ENCODE peak calls at places on chromosomes 5 and 9, in ten cellular contexts. One of them, this sample, is unnamed.

GRCh38 chr9:101479337-101480045 is 43.9 kb upstream of the ALDOB start:
- DNase-seq in endodermal cell: no peak
- DNase-seq in epithelial cell of esophagus: peak
- DNase-seq in bronchial epithelial cell: peak
- DNase-seq in AG10803: no peak
- DNase-seq in AG09309: no peak
- DNase-seq in nephron progenitor cell: no peak
- DNase-seq in GM06990: no peak
- DNase-seq in WERI-Rb-1: peak
- DNase-seq in dorsolateral prefrontal cortex: no peak
- DNase-seq in this sample: no peak

GRCh38 chr5:160108124-160108523 is 11.1 kb downstream of the PWWP2A start:
- DNase-seq in endodermal cell: no peak
- DNase-seq in epithelial cell of esophagus: no peak
- DNase-seq in bronchial epithelial cell: no peak
- DNase-seq in AG10803: no peak
- DNase-seq in AG09309: no peak
- DNase-seq in nephron progenitor cell: no peak
- DNase-seq in GM06990: no peak
- DNase-seq in WERI-Rb-1: no peak
- DNase-seq in dorsolateral prefrontal cortex: no peak
- DNase-seq in this sample: no peak

GRCh38 chr9:13429271-13429670 is 149.8 kb upstream of the MPDZ start:
- DNase-seq in endodermal cell: no peak
- DNase-seq in epithelial cell of esophagus: no peak
- DNase-seq in bronchial epithelial cell: no peak
- DNase-seq in AG10803: no peak
- DNase-seq in AG09309: no peak
- DNase-seq in nephron progenitor cell: no peak
- DNase-seq in GM06990: no peak
- DNase-seq in WERI-Rb-1: no peak
- DNase-seq in dorsolateral prefrontal cortex: no peak
- DNase-seq in this sample: no peak

GRCh38 chr9:109966643-109967368 is 186.8 kb downstream of the PALM2AKAP2 start:
- DNase-seq in endodermal cell: no peak
- DNase-seq in epithelial cell of esophagus: no peak
- DNase-seq in bronchial epithelial cell: no peak
- DNase-seq in AG10803: no peak
- DNase-seq in AG09309: no peak
- DNase-seq in nephron progenitor cell: no peak
- DNase-seq in GM06990: peak
- DNase-seq in WERI-Rb-1: no peak
- DNase-seq in dorsolateral prefrontal cortex: no peak
- DNase-seq in this sample: peak

GRCh38 chr5:68478306-68479091 is 262.9 kb downstream of the PIK3R1 start:
- DNase-seq in endodermal cell: no peak
- DNase-seq in epithelial cell of esophagus: no peak
- DNase-seq in bronchial epithelial cell: no peak
- DNase-seq in AG10803: peak
- DNase-seq in AG09309: peak
- DNase-seq in nephron progenitor cell: no peak
- DNase-seq in GM06990: no peak
- DNase-seq in WERI-Rb-1: no peak
- DNase-seq in dorsolateral prefrontal cortex: no peak
- DNase-seq in this sample: no peak

GRCh38 chr9:86783884-86784283 is 163.4 kb downstream of the GAS1 start:
- DNase-seq in endodermal cell: no peak
- DNase-seq in epithelial cell of esophagus: peak
- DNase-seq in bronchial epithelial cell: peak
- DNase-seq in AG10803: peak
- DNase-seq in AG09309: peak
- DNase-seq in nephron progenitor cell: no peak
- DNase-seq in GM06990: no peak
- DNase-seq in WERI-Rb-1: no peak
- DNase-seq in dorsolateral prefrontal cortex: no peak
- DNase-seq in this sample: no peak

GRCh38 chr5:140401362-140402257 is at the start of gene ANKHD1:
- DNase-seq in endodermal cell: peak
- DNase-seq in epithelial cell of esophagus: peak
- DNase-seq in bronchial epithelial cell: peak
- DNase-seq in AG10803: peak
- DNase-seq in AG09309: peak
- DNase-seq in nephron progenitor cell: peak
- DNase-seq in GM06990: peak
- DNase-seq in WERI-Rb-1: peak
- DNase-seq in dorsolateral prefrontal cortex: peak
- DNase-seq in this sample: peak

GRCh38 chr5:34519489-34520220 is 136.5 kb upstream of the RAI14 start:
- DNase-seq in endodermal cell: no peak
- DNase-seq in epithelial cell of esophagus: peak
- DNase-seq in bronchial epithelial cell: peak
- DNase-seq in AG10803: peak
- DNase-seq in AG09309: no peak
- DNase-seq in nephron progenitor cell: no peak
- DNase-seq in GM06990: no peak
- DNase-seq in WERI-Rb-1: no peak
- DNase-seq in dorsolateral prefrontal cortex: no peak
- DNase-seq in this sample: no peak

GRCh38 chr9:98815552-98815951 is 8.1 kb downstream of the GALNT12 start:
- DNase-seq in endodermal cell: no peak
- DNase-seq in epithelial cell of esophagus: no peak
- DNase-seq in bronchial epithelial cell: no peak
- DNase-seq in AG10803: no peak
- DNase-seq in AG09309: no peak
- DNase-seq in nephron progenitor cell: no peak
- DNase-seq in GM06990: no peak
- DNase-seq in WERI-Rb-1: no peak
- DNase-seq in dorsolateral prefrontal cortex: no peak
- DNase-seq in this sample: no peak

GRCh38 chr5:169721771-169722170 is 84.7 kb downstream of the DOCK2 start:
- DNase-seq in endodermal cell: no peak
- DNase-seq in epithelial cell of esophagus: no peak
- DNase-seq in bronchial epithelial cell: no peak
- DNase-seq in AG10803: no peak
- DNase-seq in AG09309: no peak
- DNase-seq in nephron progenitor cell: no peak
- DNase-seq in GM06990: no peak
- DNase-seq in WERI-Rb-1: no peak
- DNase-seq in dorsolateral prefrontal cortex: no peak
- DNase-seq in this sample: no peak
- TF ChIP-seq CTCF in endodermal cell: peak
- TF ChIP-seq CTCF in epithelial cell of esophagus: no peak
- TF ChIP-seq CTCF in bronchial epithelial cell: no peak
- TF ChIP-seq CTCF in AG10803: no peak
- TF ChIP-seq CTCF in AG09309: no peak
- TF ChIP-seq CTCF in nephron progenitor cell: no peak
- TF ChIP-seq CTCF in GM06990: peak
- TF ChIP-seq CTCF in WERI-Rb-1: no peak
- TF ChIP-seq CTCF in dorsolateral prefrontal cortex: no peak
- TF ChIP-seq CTCF in this sample: no peak

DNA sequence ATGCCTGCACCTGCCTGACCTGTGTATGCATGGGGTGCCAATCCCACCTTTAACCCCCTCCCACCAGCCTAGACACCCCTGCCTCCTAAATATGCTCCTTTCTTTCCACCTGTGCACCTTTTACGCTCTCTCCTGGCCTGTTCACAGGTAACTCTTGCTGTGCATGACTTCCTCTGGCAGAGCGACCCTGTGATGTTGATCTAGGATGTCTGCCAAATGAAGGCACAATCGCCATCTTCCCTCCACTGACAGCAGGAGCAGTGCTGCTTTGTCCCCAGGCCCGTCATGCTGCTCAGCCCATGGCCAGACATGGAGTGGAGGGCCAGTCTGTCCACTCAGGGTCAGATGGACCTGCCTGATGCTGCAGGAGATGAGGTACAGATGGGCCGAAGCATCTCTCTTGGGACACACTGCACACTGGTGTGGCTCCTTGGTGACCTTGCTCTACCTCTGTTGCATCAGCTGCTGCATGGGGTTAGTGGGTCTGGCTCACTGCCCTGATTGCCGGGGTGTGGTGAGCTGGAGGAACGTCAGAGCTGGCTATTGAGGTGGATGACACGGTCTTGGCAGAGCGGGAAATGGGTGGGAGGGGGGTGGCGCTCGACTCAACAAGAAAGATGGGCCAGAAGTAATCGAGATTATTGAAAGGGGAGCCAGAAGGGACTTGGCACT is 101.6 kb upstream of the PITX1 start:
- DNase-seq in endodermal cell: peak
- DNase-seq in epithelial cell of esophagus: peak
- DNase-seq in bronchial epithelial cell: peak
- DNase-seq in AG10803: peak
- DNase-seq in AG09309: peak
- DNase-seq in nephron progenitor cell: no peak
- DNase-seq in GM06990: no peak
- DNase-seq in WERI-Rb-1: no peak
- DNase-seq in dorsolateral prefrontal cortex: no peak
- DNase-seq in this sample: no peak
- TF ChIP-seq CTCF in endodermal cell: no peak
- TF ChIP-seq CTCF in epithelial cell of esophagus: no peak
- TF ChIP-seq CTCF in bronchial epithelial cell: no peak
- TF ChIP-seq CTCF in AG10803: no peak
- TF ChIP-seq CTCF in AG09309: no peak
- TF ChIP-seq CTCF in nephron progenitor cell: no peak
- TF ChIP-seq CTCF in GM06990: no peak
- TF ChIP-seq CTCF in WERI-Rb-1: no peak
- TF ChIP-seq CTCF in dorsolateral prefrontal cortex: no peak
- TF ChIP-seq CTCF in this sample: no peak

GRCh38 chr9:137277329-137278041 is at the start of gene TOR4A:
- DNase-seq in endodermal cell: peak
- DNase-seq in epithelial cell of esophagus: peak
- DNase-seq in bronchial epithelial cell: peak
- DNase-seq in AG10803: peak
- DNase-seq in AG09309: no peak
- DNase-seq in nephron progenitor cell: peak
- DNase-seq in GM06990: peak
- DNase-seq in WERI-Rb-1: peak
- DNase-seq in dorsolateral prefrontal cortex: no peak
- DNase-seq in this sample: peak
- TF ChIP-seq CTCF in endodermal cell: peak
- TF ChIP-seq CTCF in epithelial cell of esophagus: no peak
- TF ChIP-seq CTCF in bronchial epithelial cell: peak
- TF ChIP-seq CTCF in AG10803: no peak
- TF ChIP-seq CTCF in AG09309: peak
- TF ChIP-seq CTCF in nephron progenitor cell: no peak
- TF ChIP-seq CTCF in GM06990: peak
- TF ChIP-seq CTCF in WERI-Rb-1: peak
- TF ChIP-seq CTCF in dorsolateral prefrontal cortex: no peak
- TF ChIP-seq CTCF in this sample: peak

GRCh38 chr5:147167529-147167928 is 67.3 kb upstream of the STK32A start:
- DNase-seq in endodermal cell: no peak
- DNase-seq in epithelial cell of esophagus: no peak
- DNase-seq in bronchial epithelial cell: no peak
- DNase-seq in AG10803: no peak
- DNase-seq in AG09309: no peak
- DNase-seq in nephron progenitor cell: no peak
- DNase-seq in GM06990: no peak
- DNase-seq in WERI-Rb-1: no peak
- DNase-seq in dorsolateral prefrontal cortex: no peak
- DNase-seq in this sample: no peak
- TF ChIP-seq CTCF in endodermal cell: no peak
- TF ChIP-seq CTCF in epithelial cell of esophagus: no peak
- TF ChIP-seq CTCF in bronchial epithelial cell: no peak
- TF ChIP-seq CTCF in AG10803: no peak
- TF ChIP-seq CTCF in AG09309: no peak
- TF ChIP-seq CTCF in nephron progenitor cell: no peak
- TF ChIP-seq CTCF in GM06990: no peak
- TF ChIP-seq CTCF in WERI-Rb-1: no peak
- TF ChIP-seq CTCF in dorsolateral prefrontal cortex: no peak
- TF ChIP-seq CTCF in this sample: no peak

DNA sequence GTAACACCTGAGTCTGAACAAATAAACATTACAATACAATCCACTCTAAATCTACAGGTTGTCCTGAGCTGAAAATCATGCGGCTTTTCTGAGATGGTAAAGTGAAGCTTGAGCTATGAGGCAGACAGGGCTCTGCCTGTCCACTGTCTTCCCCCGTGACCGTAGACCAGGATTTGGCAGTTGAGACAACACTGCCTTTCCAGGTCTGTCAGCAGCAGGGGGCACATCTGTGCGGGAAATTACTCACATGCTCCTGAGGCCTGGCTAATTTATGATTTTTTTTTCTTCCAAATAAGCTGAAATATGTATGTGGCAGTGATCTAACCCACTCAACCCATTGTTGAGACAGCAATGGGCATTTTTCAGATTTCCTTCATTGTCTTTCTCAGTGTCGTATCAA is 307.9 kb downstream of the FBXL7 start:
- DNase-seq in endodermal cell: no peak
- DNase-seq in epithelial cell of esophagus: peak
- DNase-seq in bronchial epithelial cell: peak
- DNase-seq in AG10803: peak
- DNase-seq in AG09309: peak
- DNase-seq in nephron progenitor cell: no peak
- DNase-seq in GM06990: no peak
- DNase-seq in WERI-Rb-1: peak
- DNase-seq in dorsolateral prefrontal cortex: no peak
- DNase-seq in this sample: no peak
- TF ChIP-seq CTCF in endodermal cell: peak
- TF ChIP-seq CTCF in epithelial cell of esophagus: peak
- TF ChIP-seq CTCF in bronchial epithelial cell: peak
- TF ChIP-seq CTCF in AG10803: peak
- TF ChIP-seq CTCF in AG09309: peak
- TF ChIP-seq CTCF in nephron progenitor cell: no peak
- TF ChIP-seq CTCF in GM06990: no peak
- TF ChIP-seq CTCF in WERI-Rb-1: peak
- TF ChIP-seq CTCF in dorsolateral prefrontal cortex: peak
- TF ChIP-seq CTCF in this sample: no peak